ENCODE peak calls at places on chromosome 19, in ten cellular contexts. N, T, F, H, I, W, K, G, S and U are unnamed samples.

GRCh38 chr19:32691291-32691951 is at the start of gene NUDT19:
- DNase-seq in S (peak; percentile 78), F (peak; percentile 80), N (peak; percentile 90), K (peak; percentile 81), G (peak; percentile 92), H (peak; percentile 70), T (peak; percentile 35), W (peak; percentile 52), I (peak; percentile 72), U (peak; percentile 91)

GRCh38 chr19:40240332-40240731 is 13.8 kb upstream of the CCNP start:
- DNase-seq in W (no peak), H (no peak), N (no peak), G (peak; percentile 45), S (no peak), T (no peak), F (no peak), I (no peak), K (no peak), U (no peak)

GRCh38 chr19:45901912-45902650 is at the start of gene MYPOP:
- DNase-seq in I (peak; percentile 43), G (no peak), S (no peak), T (no peak), K (no peak), N (no peak), H (no peak), W (no peak), F (no peak), U (peak; percentile 50)

GRCh38 chr19:44745386-44745831 is 3.1 kb upstream of the BCL3 start:
- DNase-seq in W (no peak), S (peak; percentile 81), K (no peak), F (peak; percentile 92), G (peak; percentile 86), H (peak; percentile 91), N (no peak), I (peak; percentile 77), T (peak; percentile 74), U (no peak)

GRCh38 chr19:3932931-3933810 is at the start of gene NMRK2:
- DNase-seq in H (no peak), T (no peak), S (no peak), F (no peak), I (no peak), W (no peak), G (no peak), N (no peak), K (no peak), U (no peak)

GRCh38 chr19:33435706-33436359 is 62.3 kb downstream of the CEBPG start:
- DNase-seq in G (no peak), N (no peak), H (no peak), F (no peak), T (no peak), S (no peak), K (no peak), I (peak; percentile 8), W (no peak), U (no peak)

GRCh38 chr19:45782162-45782623 is at the start of gene DMPK:
- DNase-seq in F (no peak), S (no peak), K (no peak), H (peak; percentile 27), T (no peak), W (no peak), N (peak; percentile 54), I (peak; percentile 60), G (peak; percentile 86), U (no peak)

GRCh38 chr19:41431426-41432386 is 4.5 kb upstream of the B3GNT8 start:
- DNase-seq in H (peak; percentile 35), I (no peak), K (peak; percentile 14), G (no peak), T (no peak), W (no peak), S (peak; percentile 44), N (no peak), F (peak; percentile 52), U (no peak)

GRCh38 chr19:38707512-38708114 is 36.7 kb downstream of the CAPN12 start:
- DNase-seq in F (peak; percentile 65), T (no peak), N (peak; percentile 71), G (no peak), S (no peak), H (no peak), I (peak; percentile 65), K (no peak), W (no peak), U (no peak)

GRCh38 chr19:15540435-15540834 is 32.1 kb downstream of the CYP4F22 start:
- DNase-seq in N (no peak), F (no peak), T (no peak), S (no peak), I (no peak), G (no peak), H (no peak), W (no peak), K (no peak), U (no peak)

GRCh38 chr19:48248081-48248833 is 7.5 kb downstream of the CARD8 start:
- DNase-seq in I (no peak), W (no peak), G (no peak), F (no peak), H (no peak), T (no peak), N (no peak), K (no peak), S (no peak), U (no peak)

GRCh38 chr19:1400281-1401137 is 833 bp downstream of the GAMT start:
- DNase-seq in W (no peak), T (no peak), N (peak; percentile 76), F (no peak), I (no peak), K (no peak), S (no peak), H (no peak), G (peak; percentile 84), U (peak; percentile 67)

GRCh38 chr19:1399745-1400144 is 1.6 kb downstream of the GAMT start:
- DNase-seq in W (no peak), I (no peak), N (no peak), T (no peak), S (no peak), G (no peak), K (no peak), F (no peak), H (no peak), U (no peak)

GRCh38 chr19:1401889-1402217 is 511 bp upstream of the GAMT start:
- DNase-seq in F (no peak), S (no peak), W (no peak), G (no peak), K (no peak), H (no peak), T (no peak), I (no peak), N (no peak), U (no peak)

GRCh38 chr19:1402411-1403070 is 1.2 kb upstream of the GAMT start:
- DNase-seq in S (no peak), N (no peak), H (no peak), F (no peak), K (peak; percentile 46), I (no peak), W (no peak), G (no peak), T (no peak), U (no peak)

DNA sequence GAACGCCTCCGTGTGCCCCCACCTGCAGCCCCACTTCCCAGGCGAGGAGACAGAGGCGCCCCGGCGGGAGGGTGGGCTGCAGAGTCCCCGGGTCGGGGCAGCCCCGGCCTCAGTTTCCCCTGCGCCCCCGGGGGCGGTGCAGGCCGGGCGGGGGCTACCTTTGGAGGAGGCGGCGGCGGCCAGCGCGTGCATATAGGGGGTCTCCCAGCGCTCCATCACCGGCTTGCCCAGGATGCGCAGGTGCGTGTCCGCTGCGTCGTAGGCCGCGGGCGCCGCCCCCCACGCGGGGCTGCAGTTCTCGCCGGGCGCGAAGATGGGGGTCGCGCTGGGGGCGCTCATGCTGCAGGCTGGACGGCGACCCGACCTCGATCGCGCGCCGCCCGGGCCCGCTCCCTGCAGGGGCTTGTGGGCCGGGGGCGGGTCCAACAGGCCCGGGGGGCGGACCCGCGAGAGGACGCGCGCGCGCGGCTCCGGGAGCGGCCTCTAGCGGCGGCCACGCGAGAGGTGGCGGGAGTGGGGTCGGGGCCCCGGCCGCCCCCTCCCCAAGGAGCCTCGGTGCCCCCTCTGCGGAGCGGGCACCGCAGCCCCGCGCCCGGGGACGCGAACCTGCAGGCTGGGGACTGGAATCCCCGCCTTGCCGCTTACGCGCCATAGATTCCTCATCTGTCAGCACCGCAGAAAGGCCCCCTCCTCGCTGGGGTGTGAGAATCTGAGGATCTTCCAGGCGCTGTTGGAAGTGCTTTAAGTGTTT is at the start of gene GAMT:
- DNase-seq in F (peak; percentile 35), S (no peak), I (no peak), K (no peak), W (no peak), G (no peak), N (no peak), H (no peak), T (no peak), U (peak; percentile 91)
- TF ChIP-seq CTCF in F (no peak), S (no peak), I (peak; percentile 58), K (peak; percentile 69), W (no peak), G (peak; percentile 36), N (peak; percentile 36), H (peak; percentile 21), T (peak; percentile 17), U (peak; percentile 69)

DNA sequence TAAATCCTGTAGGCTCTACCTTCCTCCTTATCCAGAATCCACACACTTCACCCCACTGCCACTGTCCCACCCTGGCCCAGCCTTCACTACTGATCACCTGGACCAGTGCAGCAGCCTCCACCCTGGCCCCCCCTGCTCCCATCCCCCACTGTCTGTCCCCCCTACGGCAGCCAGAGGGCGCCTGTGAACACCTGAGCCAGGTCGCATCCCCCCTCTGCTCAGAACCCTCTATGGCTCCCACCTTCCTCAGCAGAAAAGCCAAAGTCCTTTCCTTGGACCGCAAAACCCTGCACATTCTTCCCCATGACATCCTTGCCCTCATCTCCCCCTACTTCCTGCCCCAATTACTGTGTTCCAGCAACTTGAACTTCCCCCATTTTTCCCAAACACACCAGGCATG is 20.6 kb downstream of the ELAVL3 start:
- DNase-seq in K (no peak), T (no peak), S (no peak), N (no peak), I (no peak), F (no peak), W (no peak), H (no peak), G (no peak), U (peak; percentile 51)
- TF ChIP-seq CTCF in K (peak; percentile 15), T (peak; percentile 16), S (no peak), N (no peak), I (no peak), F (peak; percentile 13), W (peak; percentile 41), H (peak; percentile 29), G (no peak), U (peak; percentile 8)

GRCh38 chr19:42594617-42595489 is at the start of gene CEACAM8:
- DNase-seq in N (no peak), S (no peak), F (no peak), I (no peak), T (no peak), H (no peak), W (no peak), G (no peak), K (no peak), U (no peak)
- TF ChIP-seq CTCF in N (no peak), S (no peak), F (no peak), I (no peak), T (no peak), H (no peak), W (no peak), G (no peak), K (no peak), U (no peak)

DNA sequence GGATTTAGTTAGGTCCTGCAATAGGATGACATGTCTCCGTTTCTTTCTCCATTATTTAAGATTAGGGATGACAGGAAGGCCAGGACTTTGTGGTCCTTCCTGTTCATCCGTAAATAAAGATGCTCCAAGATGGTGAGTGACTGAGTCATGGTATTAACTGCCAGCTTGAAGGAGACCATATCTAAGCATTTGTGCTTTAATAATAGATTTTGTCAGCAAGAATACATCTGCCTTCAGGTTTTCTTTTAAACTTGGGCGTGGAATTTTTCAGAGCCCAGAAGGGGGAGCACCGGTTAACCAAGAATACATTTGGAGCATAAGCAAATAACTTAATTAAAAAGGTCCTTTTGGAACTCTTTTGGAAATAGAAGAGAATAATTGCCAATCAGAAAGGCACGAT is 68.2 kb downstream of the ARHGAP35 start:
- DNase-seq in G (no peak), I (no peak), N (no peak), K (no peak), H (peak; percentile 43), T (no peak), S (no peak), F (no peak), W (no peak), U (no peak)
- TF ChIP-seq CTCF in G (no peak), I (no peak), N (no peak), K (no peak), H (peak; percentile 31), T (peak; percentile 20), S (peak; percentile 14), F (peak; percentile 28), W (peak; percentile 34), U (no peak)